ENCODE peak calls at places on chromosomes 12 and 14, in four cellular contexts. F is B cell, I is skeletal muscle cell, W is HTR-8/SVneo. Z is an unnamed sample.

GRCh38 chr14:103510311-103511021 is 12.2 kb downstream of the CKB start:
- DNase-seq in F (no peak), I (no peak), W (no peak), Z (no peak)

GRCh38 chr14:75188520-75189267 is 12.3 kb upstream of the TMED10 start:
- DNase-seq in F (peak; percentile 79), I (no peak), W (no peak), Z (no peak)

GRCh38 chr12:42196728-42197603 is 41.1 kb downstream of the YAF2 start:
- DNase-seq in F (no peak), I (no peak), W (no peak), Z (no peak)

GRCh38 chr12:18443768-18444437 is 182.6 kb downstream of the PIK3C2G start:
- DNase-seq in F (no peak), I (no peak), W (no peak), Z (no peak)

GRCh38 chr12:69464433-69464832 is 5.8 kb upstream of the FRS2 start:
- DNase-seq in F (no peak), I (no peak), W (no peak), Z (no peak)

GRCh38 chr14:92315050-92315785 is 7.7 kb upstream of the SLC24A4 start:
- DNase-seq in F (no peak), I (no peak), W (no peak), Z (no peak)

GRCh38 chr12:66352197-66352596 is 49.9 kb downstream of the HELB start:
- DNase-seq in F (peak; percentile 42), I (no peak), W (no peak), Z (no peak)

GRCh38 chr14:26163761-26164160 is 434.1 kb downstream of the NOVA1 start:
- DNase-seq in F (no peak), I (peak; percentile 14), W (no peak), Z (peak; percentile 22)

GRCh38 chr12:114684098-114684869 is at the start of gene TBX3:
- DNase-seq in F (peak; percentile 33), I (peak; percentile 98), W (peak; percentile 93), Z (peak; percentile 94)

GRCh38 chr12:53713516-53713915 is 13.7 kb downstream of the CALCOCO1 start:
- DNase-seq in F (no peak), I (no peak), W (no peak), Z (no peak)

GRCh38 chr12:99093166-99093565 is 448.1 kb downstream of the APAF1 start:
- DNase-seq in F (no peak), I (no peak), W (no peak), Z (no peak)

GRCh38 chr12:122724641-122725243 is 5.9 kb downstream of the HCAR1 start:
- DNase-seq in F (peak; percentile 23), I (no peak), W (no peak), Z (no peak)

Z was measured in Right ventricle myocardium inferior.